ENCODE peak calls at places on chromosomes 1 and 21, in five cellular contexts. V is neural progenitor cell, J is left ventricle myocardium inferior, W is fibroblast of lung, O is esophagus squamous epithelium. P is an unnamed sample.

GRCh38 chr1:228870041-228870713 is 134.9 kb downstream of the RHOU start:
- DNase-seq in V (no peak), J (no peak), W (peak; percentile 18), O (no peak), P (no peak)

GRCh38 chr21:43812139-43812821 is 22.9 kb downstream of the RRP1 start:
- DNase-seq in V (no peak), J (no peak), W (no peak), O (no peak), P (peak; percentile 88)

GRCh38 chr1:94629259-94630181 is 88.0 kb upstream of the F3 start:
- DNase-seq in V (no peak), J (no peak), W (no peak), O (no peak), P (no peak)

GRCh38 chr1:78490861-78491310 is at the start of gene PTGFR:
- DNase-seq in V (peak; percentile 69), J (peak; percentile 16), W (peak; percentile 27), O (no peak), P (no peak)

GRCh38 chr21:39046236-39046911 is 136.9 kb downstream of the PSMG1 start:
- DNase-seq in V (no peak), J (no peak), W (no peak), O (no peak), P (peak; percentile 77)

GRCh38 chr1:17597651-17598050 is 58.2 kb downstream of the ARHGEF10L start:
- DNase-seq in V (no peak), J (no peak), W (no peak), O (no peak), P (no peak)

GRCh38 chr21:42187976-42188653 is 30.8 kb upstream of the ABCG1 start:
- DNase-seq in V (no peak), J (no peak), W (no peak), O (no peak), P (no peak)

GRCh38 chr21:27423906-27424595 is 457.2 kb upstream of the ADAMTS5 start:
- DNase-seq in V (no peak), J (no peak), W (no peak), O (no peak), P (peak; percentile 46)

GRCh38 chr1:203340112-203340804 is 10.7 kb downstream of the FMOD start:
- DNase-seq in V (peak; percentile 94), J (peak; percentile 52), W (peak; percentile 90), O (no peak), P (peak; percentile 78)

GRCh38 chr1:61842863-61843514 is 100.7 kb downstream of the PATJ start:
- DNase-seq in V (peak; percentile 23), J (no peak), W (no peak), O (no peak), P (no peak)

GRCh38 chr1:49181033-49181432 is 404.3 kb upstream of the BEND5 start:
- DNase-seq in V (no peak), J (no peak), W (no peak), O (no peak), P (no peak)

GRCh38 chr1:220342853-220343252 is 70.6 kb upstream of the RAB3GAP2 start:
- DNase-seq in V (no peak), J (no peak), W (no peak), O (no peak), P (no peak)

GRCh38 chr21:21397464-21397863 is 399.3 kb downstream of the NCAM2 start:
- DNase-seq in V (no peak), J (no peak), W (no peak), O (no peak), P (no peak)

GRCh38 chr1:163315773-163316374 is 5.9 kb upstream of the NUF2 start:
- DNase-seq in V (peak; percentile 67), J (no peak), W (peak; percentile 74), O (no peak), P (peak; percentile 46)

GRCh38 chr1:54486864-54487263 is 61.2 kb upstream of the ACOT11 start:
- DNase-seq in V (peak; percentile 24), J (no peak), W (no peak), O (no peak), P (no peak)

GRCh38 chr1:60129916-60130315 is 56.3 kb upstream of the C1orf87 start:
- DNase-seq in V (no peak), J (no peak), W (no peak), O (no peak), P (no peak)

GRCh38 chr1:40630488-40631223 is 34.8 kb downstream of the RIMS3 start:
- DNase-seq in V (peak; percentile 83), J (no peak), W (peak; percentile 16), O (no peak), P (peak; percentile 17)

GRCh38 chr1:52423771-52424170 is 19.4 kb downstream of the PRPF38A start:
- DNase-seq in V (no peak), J (no peak), W (no peak), O (no peak), P (no peak)

GRCh38 chr1:224739997-224740687 is 124.0 kb downstream of the CNIH3 start:
- DNase-seq in V (no peak), J (no peak), W (no peak), O (no peak), P (no peak)

GRCh38 chr1:100361249-100362089 is 9.2 kb downstream of the CDC14A start:
- DNase-seq in V (peak; percentile 45), J (no peak), W (no peak), O (no peak), P (no peak)

GRCh38 chr1:82388679-82389078 is 587.9 kb downstream of the ADGRL2 start:
- DNase-seq in V (no peak), J (no peak), W (peak; percentile 38), O (no peak), P (peak; percentile 98)

GRCh38 chr1:64757213-64757612 is 12.3 kb downstream of the RAVER2 start:
- DNase-seq in V (no peak), J (peak; percentile 22), W (no peak), O (no peak), P (no peak)

GRCh38 chr1:91591175-91591968 is 90.7 kb downstream of the CDC7 start:
- DNase-seq in V (peak; percentile 29), J (no peak), W (no peak), O (no peak), P (no peak)

GRCh38 chr1:213658508-213658907 is 329.3 kb upstream of the PROX1 start:
- DNase-seq in V (no peak), J (no peak), W (no peak), O (no peak), P (no peak)

GRCh38 chr1:114107474-114108175 is 46.0 kb downstream of the SYT6 start:
- DNase-seq in V (no peak), J (no peak), W (no peak), O (no peak), P (no peak)

GRCh38 chr1:114112775-114113174 is 40.9 kb downstream of the SYT6 start:
- DNase-seq in V (no peak), J (no peak), W (no peak), O (no peak), P (no peak)

GRCh38 chr1:114108741-114109255 is 44.9 kb downstream of the SYT6 start:
- DNase-seq in V (no peak), J (no peak), W (no peak), O (no peak), P (no peak)

GRCh38 chr1:114111731-114112661 is 41.7 kb downstream of the SYT6 start:
- DNase-seq in V (no peak), J (no peak), W (no peak), O (no peak), P (no peak)

DNA sequence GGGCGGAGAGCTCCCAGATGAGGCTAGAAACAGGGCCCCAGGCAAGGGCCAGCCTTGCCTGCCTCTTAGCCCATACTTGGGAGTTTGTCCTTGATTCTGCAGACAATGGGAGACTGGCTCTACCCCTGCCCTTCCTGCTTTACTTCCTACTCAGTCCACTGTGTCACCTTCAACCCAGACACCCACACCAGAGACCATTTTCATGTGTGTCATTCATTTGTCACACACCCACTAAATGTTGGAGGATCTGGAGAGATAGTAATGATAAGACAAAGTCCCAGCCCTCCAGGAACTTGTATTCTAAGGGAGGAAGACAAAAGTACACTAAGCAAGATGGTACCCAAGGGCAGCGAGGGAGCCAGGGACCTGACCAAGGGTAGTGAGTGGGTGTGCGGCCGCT is 43.7 kb downstream of the SYT6 start:
- DNase-seq in V (no peak), J (no peak), W (no peak), O (no peak), P (no peak)
- H3K36me3 ChIP-seq in V (no peaks in the 10 kb centered on the region), J (no peaks in the 10 kb centered on the region), W (no peaks in the 10 kb centered on the region), O (no peaks in the 10 kb centered on the region), P (no peaks in the 10 kb centered on the region)

GRCh38 chr21:33425825-33426224 is 22.6 kb downstream of the IFNGR2 start:
- DNase-seq in V (no peak), J (no peak), W (no peak), O (no peak), P (peak; percentile 58)
- H3K36me3 ChIP-seq in V (peaks cover 8% of the 10 kb centered on the region), J (peaks cover 97% of the 10 kb centered on the region), W (peaks cover 18% of the 10 kb centered on the region), O (peaks cover 40% of the 10 kb centered on the region), P (peaks cover 30% of the 10 kb centered on the region)

GRCh38 chr1:33119050-33119449 is 38.1 kb downstream of the AZIN2 start:
- DNase-seq in V (no peak), J (no peak), W (no peak), O (no peak), P (no peak)
- H3K36me3 ChIP-seq in V (no peaks in the 10 kb centered on the region), J (no peaks in the 10 kb centered on the region), W (no peaks in the 10 kb centered on the region), O (no peaks in the 10 kb centered on the region), P (no peaks in the 10 kb centered on the region)

DNA sequence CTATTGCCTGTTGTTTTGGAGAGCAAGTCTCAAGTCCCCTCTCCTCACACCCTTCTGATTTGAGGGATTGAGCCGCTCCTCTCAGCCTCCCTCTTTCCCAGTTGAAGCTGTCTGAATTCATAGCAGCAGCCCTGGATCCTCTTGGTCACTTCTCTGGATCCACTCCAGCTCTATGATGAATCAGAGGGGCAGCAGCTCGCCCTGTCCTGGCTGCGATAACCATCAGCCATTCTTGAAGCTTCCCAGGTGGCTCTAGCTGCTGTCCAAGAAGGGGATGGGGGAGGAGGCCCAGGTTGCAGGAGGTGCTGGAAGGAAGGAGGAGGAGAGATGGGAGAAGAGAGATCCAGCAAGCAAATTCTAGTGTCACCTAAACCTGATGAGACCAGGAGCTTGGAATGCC is 31.3 kb downstream of the WNT4 start:
- DNase-seq in V (no peak), J (no peak), W (peak; percentile 70), O (no peak), P (no peak)
- H3K36me3 ChIP-seq in V (no peaks in the 10 kb centered on the region), J (no peaks in the 10 kb centered on the region), W (peaks cover 24% of the 10 kb centered on the region), O (peaks cover 3% of the 10 kb centered on the region), P (peaks cover 22% of the 10 kb centered on the region)

GRCh38 chr1:218514694-218515093 is 169.6 kb downstream of the TGFB2 start:
- DNase-seq in V (no peak), J (no peak), W (no peak), O (no peak), P (no peak)
- H3K36me3 ChIP-seq in V (no peaks in the 10 kb centered on the region), J (no peaks in the 10 kb centered on the region), W (no peaks in the 10 kb centered on the region), O (no peaks in the 10 kb centered on the region), P (no peaks in the 10 kb centered on the region)

P was measured in bronchial epithelial cell.